ENCODE peak calls at places on chromosomes 13 and 19, in six cellular contexts. O is heart right ventricle, F is tibial nerve, Z is psoas muscle, D is lung, U is bronchial epithelial cell. A is an unnamed sample. For H3K36me3, the result is how much of the 10 kb centered on the place peaks cover.

GRCh38 chr13:35649162-35649561 is 172.7 kb upstream of the MAB21L1 start:
- DNase-seq in O (no peak), F (peak), Z (no peak), D (no peak), U (peak), A (no peak)

GRCh38 chr13:27194895-27195764 is 23.5 kb upstream of the USP12 start:
- DNase-seq in O (no peak), F (no peak), Z (no peak), D (no peak), U (peak), A (no peak)

GRCh38 chr13:33999830-34000605 is 182.1 kb downstream of the RFC3 start:
- DNase-seq in O (no peak), F (no peak), Z (no peak), D (no peak), U (no peak), A (no peak)

GRCh38 chr19:54430306-54431254 is 15.3 kb downstream of the TTYH1 start:
- DNase-seq in O (peak), F (no peak), Z (no peak), D (no peak), U (no peak), A (peak)

GRCh38 chr19:53971608-53972007 is 8.9 kb downstream of the CACNG8 start:
- DNase-seq in O (no peak), F (no peak), Z (no peak), D (no peak), U (no peak), A (no peak)

GRCh38 chr19:50324331-50324730 is 4.8 kb downstream of the KCNC3 start:
- DNase-seq in O (no peak), F (no peak), Z (no peak), D (no peak), U (peak), A (no peak)

GRCh38 chr19:55460670-55461258 is 678 bp downstream of the ISOC2 start:
- DNase-seq in O (peak), F (peak), Z (peak), D (peak), U (peak), A (peak)

GRCh38 chr13:23506821-23507210 is 63.4 kb upstream of the TNFRSF19 start:
- DNase-seq in O (peak), F (no peak), Z (no peak), D (no peak), U (no peak), A (no peak)

GRCh38 chr13:36822786-36823185 is 3.8 kb downstream of the RFXAP start:
- DNase-seq in O (no peak), F (no peak), Z (no peak), D (no peak), U (no peak), A (no peak)

GRCh38 chr19:21693399-21693798 is 74.0 kb downstream of the ZNF100 start:
- DNase-seq in O (no peak), F (no peak), Z (no peak), D (no peak), U (peak), A (no peak)

GRCh38 chr19:6648141-6648715 is 21.7 kb downstream of the TNFSF14 start:
- DNase-seq in O (no peak), F (no peak), Z (no peak), D (no peak), U (no peak), A (no peak)

GRCh38 chr13:64029343-64030093 is 2613.9 kb upstream of the PCDH20 start:
- DNase-seq in O (no peak), F (no peak), Z (no peak), D (peak), U (no peak), A (no peak)

GRCh38 chr19:16527971-16528521 is 14.2 kb downstream of the CHERP start:
- DNase-seq in O (no peak), F (no peak), Z (no peak), D (no peak), U (no peak), A (peak)

GRCh38 chr13:42173789-42174343 is 98.1 kb upstream of the AKAP11 start:
- DNase-seq in O (no peak), F (no peak), Z (no peak), D (no peak), U (no peak), A (no peak)

GRCh38 chr13:52463526-52463925 is 8.2 kb downstream of the CKAP2 start:
- DNase-seq in O (no peak), F (no peak), Z (no peak), D (no peak), U (no peak), A (no peak)

GRCh38 chr19:39083983-39084731 is at the start of gene ACP7:
- DNase-seq in O (no peak), F (no peak), Z (no peak), D (no peak), U (no peak), A (no peak)

GRCh38 chr19:56088454-56089215 is 32.5 kb downstream of the ZNF787 start:
- DNase-seq in O (no peak), F (no peak), Z (no peak), D (no peak), U (no peak), A (no peak)

GRCh38 chr13:99276706-99277105 is 18.5 kb upstream of the GPR18 start:
- DNase-seq in O (no peak), F (no peak), Z (no peak), D (no peak), U (no peak), A (no peak)

GRCh38 chr13:91141619-91142061 is 205.8 kb upstream of the MIR17HG start:
- DNase-seq in O (no peak), F (no peak), Z (no peak), D (no peak), U (no peak), A (no peak)

GRCh38 chr19:32199501-32200040 is 145.8 kb upstream of the ZNF507 start:
- DNase-seq in O (no peak), F (no peak), Z (no peak), D (peak), U (no peak), A (no peak)

GRCh38 chr13:75636339-75637095 is 387 bp downstream of the LMO7 start:
- DNase-seq in O (peak), F (peak), Z (peak), D (no peak), U (peak), A (peak)

GRCh38 chr19:35140898-35141626 is 2.0 kb upstream of the FXYD7 start:
- DNase-seq in O (peak), F (peak), Z (peak), D (peak), U (peak), A (peak)

GRCh38 chr19:31518626-31519025 is 169.4 kb upstream of the TSHZ3 start:
- DNase-seq in O (no peak), F (no peak), Z (no peak), D (no peak), U (no peak), A (no peak)

GRCh38 chr13:71621152-71622124 is 245.6 kb downstream of the DACH1 start:
- DNase-seq in O (no peak), F (no peak), Z (no peak), D (no peak), U (no peak), A (no peak)

GRCh38 chr13:98270819-98271218 is 93.8 kb upstream of the RNF113B start:
- DNase-seq in O (no peak), F (no peak), Z (no peak), D (no peak), U (no peak), A (no peak)

GRCh38 chr19:35986664-35987570 is 8.1 kb upstream of the SDHAF1 start:
- DNase-seq in O (peak), F (no peak), Z (peak), D (peak), U (no peak), A (peak)

GRCh38 chr19:54010474-54010873 is 19.0 kb downstream of the CACNG6 start:
- DNase-seq in O (no peak), F (no peak), Z (no peak), D (no peak), U (no peak), A (no peak)

GRCh38 chr19:49151339-49152217 is 3.6 kb downstream of the HRC start:
- DNase-seq in O (peak), F (peak), Z (peak), D (peak), U (peak), A (peak)

DNA sequence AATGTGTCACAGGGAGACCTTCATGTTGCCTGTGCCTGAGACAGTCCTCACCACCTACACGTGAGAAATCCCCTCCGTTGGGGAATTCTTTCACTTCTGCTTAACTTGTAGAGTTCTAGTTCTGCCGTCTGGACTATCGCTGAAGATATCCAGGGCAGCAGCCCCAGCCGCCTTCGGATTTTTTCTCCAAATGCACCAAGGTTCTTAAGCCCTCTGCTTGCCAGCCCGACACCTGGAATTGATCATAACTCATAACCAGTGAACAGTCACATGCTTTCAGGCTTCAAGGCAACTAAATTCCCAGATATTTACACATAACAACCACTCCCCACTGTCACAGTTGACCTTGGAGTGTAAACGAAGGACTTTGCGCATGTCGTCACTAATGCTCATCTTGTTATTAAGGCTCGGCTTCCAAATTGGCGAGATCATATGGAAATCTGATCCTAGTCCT is 114.4 kb downstream of the RAB20 start:
- DNase-seq in O (no peak), F (no peak), Z (no peak), D (no peak), U (no peak), A (no peak)
- H3K36me3 ChIP-seq in O (half or more), F (half or more), Z (under half), D (under half), U (under half), A (under half)

DNA sequence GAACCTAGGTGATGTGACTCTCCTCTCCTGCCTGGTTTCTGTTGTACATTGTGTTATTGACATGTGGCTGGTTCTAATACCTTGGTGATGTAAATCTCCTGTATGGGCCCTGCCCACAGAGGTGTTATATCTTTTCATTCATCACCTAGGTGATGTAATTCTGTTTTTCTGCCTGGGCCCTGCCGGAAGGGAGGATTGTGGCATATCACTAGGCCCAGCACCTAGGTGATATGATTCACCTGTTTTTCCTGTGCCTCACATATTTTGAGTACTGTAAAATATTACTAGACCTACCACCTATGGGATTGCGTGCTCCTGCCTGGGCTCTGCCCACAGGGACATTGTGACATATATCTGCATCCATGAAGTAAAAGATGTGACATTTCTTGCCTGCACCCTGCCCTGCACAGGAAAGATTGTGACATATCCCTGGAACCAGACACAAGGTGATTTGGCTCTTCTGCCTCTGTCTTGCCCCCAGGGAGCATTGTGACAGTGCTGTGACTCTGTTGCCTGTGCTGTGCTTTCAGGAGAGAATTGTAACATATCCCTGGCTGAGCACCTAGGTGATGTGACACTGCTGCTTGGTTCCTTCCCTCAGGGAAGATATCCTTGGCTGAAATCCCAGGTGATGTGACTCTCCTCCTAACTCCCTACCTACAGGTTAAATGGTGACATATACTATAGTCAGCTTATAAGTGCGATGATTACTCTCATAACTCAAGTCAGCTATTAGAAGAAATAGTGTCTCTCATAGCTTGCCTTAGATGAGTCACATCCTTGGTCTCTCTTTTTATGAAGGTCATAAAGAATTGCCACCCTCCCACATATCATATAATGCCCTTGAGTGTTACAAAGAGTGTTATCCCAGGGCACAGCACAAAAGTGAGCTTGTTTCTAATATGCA is 13.3 kb upstream of the ZNF681 start:
- DNase-seq in O (no peak), F (no peak), Z (no peak), D (no peak), U (peak), A (no peak)
- H3K36me3 ChIP-seq in O (under half), F (under half), Z (under half), D (under half), U (under half), A (under half)

GRCh38 chr13:110677731-110678545 is 28.0 kb downstream of the CARS2 start:
- DNase-seq in O (no peak), F (no peak), Z (no peak), D (no peak), U (no peak), A (peak)
- H3K36me3 ChIP-seq in O (half or more), F (half or more), Z (under half), D (under half), U (under half), A (under half)

DNA sequence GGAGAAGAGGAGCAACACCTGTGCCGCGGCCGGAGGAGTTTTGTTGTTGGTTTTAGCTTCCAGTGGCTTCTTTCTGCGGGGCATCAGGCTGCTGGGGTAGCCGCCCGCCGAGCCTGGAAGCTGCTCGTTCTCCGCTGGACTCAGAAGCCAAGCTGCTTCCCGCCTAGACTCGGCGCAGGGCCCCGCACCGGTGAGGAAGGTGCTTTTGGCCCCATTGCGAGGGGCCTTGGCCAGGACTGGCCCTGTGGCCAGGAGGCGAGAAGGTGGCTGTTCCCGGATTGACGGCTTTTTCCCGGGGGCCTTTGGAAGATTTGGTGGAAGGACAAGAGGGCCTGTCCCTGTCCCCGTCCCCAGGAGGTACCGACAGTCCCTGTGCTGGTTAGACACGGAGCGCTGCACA is 28.8 kb downstream of the CERS1 start:
- DNase-seq in O (no peak), F (no peak), Z (peak), D (no peak), U (no peak), A (no peak)
- H3K36me3 ChIP-seq in O (half or more), F (half or more), Z (under half), D (half or more), U (under half), A (under half)

GRCh38 chr19:797528-798414 is 519 bp downstream of the PTBP1 start:
- DNase-seq in O (peak), F (peak), Z (peak), D (peak), U (peak), A (peak)

GRCh38 chr19:796692-797527 is at the start of gene PTBP1:
- DNase-seq in O (peak), F (peak), Z (peak), D (peak), U (peak), A (peak)

GRCh38 chr19:799076-799881 is 2.0 kb downstream of the PTBP1 start:
- DNase-seq in O (no peak), F (no peak), Z (peak), D (no peak), U (peak), A (no peak)

GRCh38 chr19:800360-801029 is 3.2 kb downstream of the PTBP1 start:
- DNase-seq in O (no peak), F (no peak), Z (peak), D (no peak), U (peak), A (peak)

GRCh38 chr19:798415-799075 is 1.3 kb downstream of the PTBP1 start:
- DNase-seq in O (no peak), F (no peak), Z (peak), D (no peak), U (no peak), A (peak)
- H3K36me3 ChIP-seq in O (half or more), F (under half), Z (under half), D (under half), U (under half), A (under half)

DNA sequence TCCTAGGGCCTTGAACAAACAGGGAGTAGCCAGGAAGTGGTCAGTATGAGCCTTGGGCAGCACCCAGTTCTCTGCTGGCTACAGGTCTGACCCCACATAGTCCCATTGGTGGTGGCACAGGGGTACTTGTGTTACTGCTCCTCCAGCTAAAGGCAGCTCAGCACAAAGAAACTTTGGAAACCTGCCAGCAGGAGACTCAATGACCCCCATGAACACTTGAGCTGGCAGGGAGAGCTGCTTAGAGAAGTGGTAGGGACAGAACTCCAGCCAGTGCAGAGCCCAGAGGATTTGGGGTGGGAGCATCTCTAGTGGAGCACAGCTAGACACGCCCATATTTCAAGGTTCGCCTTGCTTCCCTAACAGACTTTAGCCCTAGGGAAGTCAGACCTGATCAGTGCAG is 10.4 kb upstream of the ZNF586 start:
- DNase-seq in O (no peak), F (no peak), Z (no peak), D (no peak), U (no peak), A (no peak)
- H3K36me3 ChIP-seq in O (half or more), F (half or more), Z (under half), D (under half), U (under half), A (under half)

A was measured in mucosa of descending colon.